ENCODE peak calls at places on chromosomes 13 and 19, in six cellular contexts. A, N, G, F, O and Y are unnamed samples.
A peak's percentile ranks its signal among the peaks of the same experiment; 100 is the strongest.

GRCh38 chr13:110284809-110285519 is 22.0 kb downstream of the COL4A1 start:
- DNase-seq in A (no peak), N (no peak), G (no peak), F (no peak), O (no peak), Y (no peak)

GRCh38 chr19:49019242-49019932 is 2.5 kb upstream of the LHB start:
- DNase-seq in A (peak; percentile 67), N (no peak), G (peak; percentile 29), F (peak; percentile 91), O (no peak), Y (peak; percentile 70)

GRCh38 chr13:52780092-52780491 is 40.5 kb upstream of the CNMD start:
- DNase-seq in A (no peak), N (no peak), G (no peak), F (no peak), O (no peak), Y (no peak)

GRCh38 chr19:751501-752341 is 809 bp downstream of the MISP start:
- DNase-seq in A (peak; percentile 53), N (no peak), G (no peak), F (peak; percentile 57), O (no peak), Y (no peak)

GRCh38 chr19:37467608-37468090 is 405 bp upstream of the ZNF569 start:
- DNase-seq in A (no peak), N (no peak), G (no peak), F (no peak), O (no peak), Y (no peak)

GRCh38 chr19:14566712-14567077 is 5.2 kb downstream of the NDUFB7 start:
- DNase-seq in A (no peak), N (no peak), G (no peak), F (no peak), O (no peak), Y (no peak)

GRCh38 chr19:14405758-14406644 is 13.1 kb downstream of the DDX39A start:
- DNase-seq in A (peak; percentile 81), N (peak; percentile 100), G (peak; percentile 97), F (peak; percentile 96), O (peak; percentile 48), Y (peak; percentile 99)

GRCh38 chr13:99970761-99971575 is 599 bp downstream of the ZIC5 start:
- DNase-seq in A (no peak), N (no peak), G (no peak), F (peak; percentile 55), O (no peak), Y (no peak)

GRCh38 chr13:89407357-89407756 is 1736.2 kb downstream of the SLITRK5 start:
- DNase-seq in A (no peak), N (no peak), G (no peak), F (no peak), O (no peak), Y (no peak)

GRCh38 chr19:39192846-39193245 is 3.9 kb upstream of the NCCRP1 start:
- DNase-seq in A (no peak), N (no peak), G (no peak), F (no peak), O (no peak), Y (no peak)

GRCh38 chr19:4988770-4989251 is 19.9 kb downstream of the KDM4B start:
- DNase-seq in A (no peak), N (no peak), G (no peak), F (no peak), O (no peak), Y (no peak)

GRCh38 chr19:53879145-53880037 is 2.6 kb upstream of the PRKCG start:
- DNase-seq in A (peak; percentile 86), N (no peak), G (peak; percentile 92), F (peak; percentile 89), O (no peak), Y (peak; percentile 73)

GRCh38 chr19:43651758-43652545 is 12.3 kb upstream of the CADM4 start:
- DNase-seq in A (peak; percentile 75), N (no peak), G (no peak), F (peak; percentile 89), O (no peak), Y (peak; percentile 50)

GRCh38 chr19:38841787-38842438 is 7.9 kb downstream of the HNRNPL start:
- DNase-seq in A (no peak), N (no peak), G (no peak), F (no peak), O (no peak), Y (no peak)

GRCh38 chr19:12195501-12195860 is 32.6 kb downstream of the ZNF136 start:
- DNase-seq in A (no peak), N (no peak), G (no peak), F (no peak), O (no peak), Y (no peak)

GRCh38 chr19:12198136-12198535 is 35.2 kb downstream of the ZNF136 start:
- DNase-seq in A (no peak), N (no peak), G (no peak), F (no peak), O (no peak), Y (no peak)

GRCh38 chr19:12200020-12200419 is 37.1 kb downstream of the ZNF136 start:
- DNase-seq in A (no peak), N (no peak), G (no peak), F (no peak), O (no peak), Y (no peak)

DNA sequence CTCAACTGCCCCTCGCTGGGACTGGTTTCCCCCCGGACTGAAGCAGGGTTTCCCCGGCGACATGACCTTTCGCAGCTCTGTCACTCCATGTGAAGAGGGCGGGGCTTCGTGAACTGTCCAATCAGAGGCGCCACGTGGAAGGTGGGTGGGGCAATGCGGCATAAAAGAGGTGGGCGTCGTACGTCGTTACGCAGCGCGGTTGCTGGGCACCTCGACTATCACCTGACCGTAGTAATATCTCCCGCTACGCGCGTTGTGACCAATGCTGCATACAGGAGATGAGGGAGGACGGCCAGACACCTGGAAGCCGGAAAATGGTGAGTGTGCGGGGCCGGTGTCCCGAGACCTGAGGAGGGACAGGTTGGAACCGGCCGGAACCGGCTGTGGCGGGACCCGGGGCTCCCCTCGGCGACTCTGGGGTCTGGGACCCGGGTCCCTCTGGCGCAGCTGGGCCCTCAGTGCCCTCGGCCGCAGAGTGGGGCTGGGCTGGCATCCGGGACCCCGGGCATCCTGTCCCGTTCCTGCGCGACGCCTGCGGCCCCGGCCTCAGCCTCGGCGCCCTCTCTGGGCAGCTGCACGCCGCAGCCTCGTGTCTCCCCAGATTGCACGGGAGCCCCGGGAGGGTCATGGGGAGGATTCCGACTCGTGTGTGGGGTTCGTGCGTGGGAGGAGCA is 32.1 kb downstream of the ZNF136 start:
- DNase-seq in A (no peak), N (no peak), G (no peak), F (no peak), O (no peak), Y (no peak)
- TF ChIP-seq POLR2A in A (no peak), N (no peak), G (no peak), F (no peak), O (no peak), Y (no peak)

DNA sequence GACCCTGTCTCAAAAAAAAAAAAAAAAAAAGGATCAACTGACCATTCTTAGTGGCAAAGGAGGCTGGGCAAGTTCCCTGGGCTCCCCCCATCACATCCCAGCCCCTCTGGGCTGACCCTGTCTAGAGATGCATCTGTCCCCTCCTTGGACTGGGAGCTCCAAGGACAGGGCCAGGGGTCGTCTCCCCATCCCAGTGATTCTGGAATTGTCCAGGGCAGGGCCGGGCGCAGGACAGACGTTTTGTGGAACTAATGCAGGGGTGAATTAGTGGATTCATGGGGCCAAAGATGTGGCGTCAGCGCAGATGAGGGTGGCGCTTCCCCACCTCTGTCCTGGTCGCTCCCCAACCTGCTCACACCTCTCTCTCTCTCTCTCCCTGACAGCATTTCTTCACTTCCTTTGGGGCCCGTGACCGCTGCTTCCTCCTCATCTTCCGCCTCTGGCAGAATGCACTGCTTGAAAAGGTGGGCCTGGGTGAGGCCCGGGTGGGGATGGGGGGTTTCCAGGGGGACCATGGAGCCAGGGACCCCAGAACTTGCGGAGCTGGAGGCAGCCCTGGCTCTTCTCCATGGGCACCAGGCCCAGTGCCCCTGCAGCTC is 11.1 kb downstream of the GRAMD1A start:
- DNase-seq in A (no peak), N (no peak), G (no peak), F (no peak), O (no peak), Y (no peak)
- TF ChIP-seq POLR2AphosphoS5 in A (no peak), N (no peak), G (no peak), F (no peak), O (no peak), Y (no peak)

DNA sequence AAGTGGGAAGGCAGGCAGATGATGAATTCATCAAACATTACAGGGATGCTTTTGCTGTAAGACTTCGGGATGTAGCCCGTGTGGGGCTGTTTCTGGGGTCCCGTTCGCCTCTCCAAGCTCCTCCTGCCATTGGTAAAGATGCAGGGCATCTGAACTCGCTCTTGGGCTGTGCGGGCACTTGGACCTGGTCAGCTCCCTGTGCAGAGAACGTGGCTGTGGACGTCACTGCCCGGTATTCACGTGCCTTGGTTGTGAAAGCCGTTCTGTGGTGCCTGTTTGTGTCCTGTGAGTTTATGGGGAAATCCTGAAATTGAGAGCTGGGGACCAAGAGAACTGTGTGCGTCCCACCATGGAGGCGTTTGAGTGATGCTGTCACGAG is 5.4 kb downstream of the TFDP1 start:
- DNase-seq in A (no peak), N (no peak), G (no peak), F (no peak), O (no peak), Y (no peak)
- TF ChIP-seq TAF1 in A (no peak), N (no peak), G (no peak), F (no peak), O (no peak), Y (no peak)

DNA sequence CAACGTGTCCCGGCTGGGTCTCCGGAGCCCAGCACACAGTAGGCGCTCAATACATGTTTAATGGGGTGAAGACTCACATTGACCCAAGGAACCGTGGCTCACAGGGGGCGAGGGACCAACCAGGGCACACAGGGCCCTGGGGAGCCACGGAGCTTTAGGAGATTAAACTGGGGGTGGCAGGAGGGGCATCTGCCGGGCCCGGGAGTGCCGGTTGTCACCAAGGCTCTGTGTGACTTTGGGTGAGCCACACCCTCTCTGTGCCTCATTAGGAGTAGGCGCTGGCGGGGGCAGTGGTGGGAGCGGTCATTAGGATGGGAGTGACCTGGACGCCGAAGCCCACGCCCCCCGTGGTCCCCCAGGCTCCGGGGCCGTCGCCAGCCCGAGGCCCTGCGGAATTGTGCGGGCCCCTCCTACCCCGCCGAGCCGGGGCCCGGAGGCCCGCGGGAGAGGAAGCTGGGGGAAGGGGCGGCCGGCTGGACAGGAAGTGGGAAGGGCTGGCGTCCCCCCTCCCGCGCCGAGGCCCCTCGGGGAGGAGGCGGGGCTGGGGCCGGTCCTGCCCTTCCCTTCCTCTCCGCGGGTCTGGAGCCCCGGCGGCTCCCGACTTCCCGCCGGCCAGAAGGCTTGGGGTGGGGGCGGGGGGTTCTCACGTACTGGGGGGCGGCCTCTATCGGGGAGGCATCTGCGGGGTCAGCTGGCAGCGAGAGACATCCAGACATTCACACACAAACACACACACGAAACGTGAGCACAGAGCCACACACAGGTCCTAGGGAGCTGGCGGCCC is 1.8 kb upstream of the SSBP4 start:
- DNase-seq in A (peak; percentile 63), N (no peak), G (no peak), F (peak; percentile 94), O (no peak), Y (no peak)
- TF ChIP-seq POLR2A in A (no peak), N (no peak), G (no peak), F (peak; percentile 50), O (peak; percentile 15), Y (no peak)

GRCh38 chr13:23754506-23754905 is 134.7 kb downstream of the MIPEP start:
- DNase-seq in A (peak; percentile 20), N (no peak), G (no peak), F (no peak), O (no peak), Y (no peak)
- TF ChIP-seq POLR2AphosphoS5 in A (no peak), N (no peak), G (no peak), F (no peak), O (no peak), Y (no peak)